ENCODE peak calls at places on chromosomes 3 and 15, in nine cellular contexts. One of them, this sample, is unnamed.

GRCh38 chr15:88658972-88659931 is 20.4 kb downstream of the ISG20 start:
- DNase-seq in ureter: no peak
- DNase-seq in NB4: no peak
- DNase-seq in stimulated activated CD8-positive, alpha-beta memory T cell treated with anti-CD3 and anti-CD28 coated beads, Interleukin-2, amount 100 ng/mL, for 1 hour: no peak
- DNase-seq in tibial nerve: no peak
- DNase-seq in WERI-Rb-1: no peak
- DNase-seq in fibroblast of the aortic adventitia: peak; percentile 73
- DNase-seq in GDM1: no peak
- DNase-seq in occipital lobe: peak; percentile 16
- DNase-seq in this sample: no peak

GRCh38 chr15:61700803-61701202 is 359.4 kb downstream of the VPS13C start:
- DNase-seq in ureter: no peak
- DNase-seq in NB4: no peak
- DNase-seq in stimulated activated CD8-positive, alpha-beta memory T cell treated with anti-CD3 and anti-CD28 coated beads, Interleukin-2, amount 100 ng/mL, for 1 hour: no peak
- DNase-seq in tibial nerve: no peak
- DNase-seq in WERI-Rb-1: no peak
- DNase-seq in fibroblast of the aortic adventitia: no peak
- DNase-seq in GDM1: no peak
- DNase-seq in occipital lobe: no peak
- DNase-seq in this sample: no peak

GRCh38 chr15:69146724-69147435 is 13.6 kb upstream of the GLCE start:
- DNase-seq in ureter: no peak
- DNase-seq in NB4: no peak
- DNase-seq in stimulated activated CD8-positive, alpha-beta memory T cell treated with anti-CD3 and anti-CD28 coated beads, Interleukin-2, amount 100 ng/mL, for 1 hour: no peak
- DNase-seq in tibial nerve: no peak
- DNase-seq in WERI-Rb-1: no peak
- DNase-seq in fibroblast of the aortic adventitia: no peak
- DNase-seq in GDM1: no peak
- DNase-seq in occipital lobe: no peak
- DNase-seq in this sample: no peak

GRCh38 chr3:172276103-172276502 is 172.2 kb downstream of the GHSR start:
- DNase-seq in ureter: no peak
- DNase-seq in NB4: no peak
- DNase-seq in stimulated activated CD8-positive, alpha-beta memory T cell treated with anti-CD3 and anti-CD28 coated beads, Interleukin-2, amount 100 ng/mL, for 1 hour: no peak
- DNase-seq in tibial nerve: no peak
- DNase-seq in WERI-Rb-1: no peak
- DNase-seq in fibroblast of the aortic adventitia: no peak
- DNase-seq in GDM1: no peak
- DNase-seq in occipital lobe: no peak
- DNase-seq in this sample: no peak

GRCh38 chr3:57446318-57446841 is 97.8 kb downstream of the DNAH12 start:
- DNase-seq in ureter: no peak
- DNase-seq in NB4: no peak
- DNase-seq in stimulated activated CD8-positive, alpha-beta memory T cell treated with anti-CD3 and anti-CD28 coated beads, Interleukin-2, amount 100 ng/mL, for 1 hour: no peak
- DNase-seq in tibial nerve: no peak
- DNase-seq in WERI-Rb-1: no peak
- DNase-seq in fibroblast of the aortic adventitia: peak; percentile 79
- DNase-seq in GDM1: no peak
- DNase-seq in occipital lobe: no peak
- DNase-seq in this sample: no peak

GRCh38 chr15:70753101-70753829 is 10.1 kb downstream of the UACA start:
- DNase-seq in ureter: no peak
- DNase-seq in NB4: no peak
- DNase-seq in stimulated activated CD8-positive, alpha-beta memory T cell treated with anti-CD3 and anti-CD28 coated beads, Interleukin-2, amount 100 ng/mL, for 1 hour: no peak
- DNase-seq in tibial nerve: no peak
- DNase-seq in WERI-Rb-1: no peak
- DNase-seq in fibroblast of the aortic adventitia: peak; percentile 67
- DNase-seq in GDM1: no peak
- DNase-seq in occipital lobe: no peak
- DNase-seq in this sample: no peak

GRCh38 chr15:92619380-92620101 is 36.0 kb downstream of the FAM174B start:
- DNase-seq in ureter: no peak
- DNase-seq in NB4: no peak
- DNase-seq in stimulated activated CD8-positive, alpha-beta memory T cell treated with anti-CD3 and anti-CD28 coated beads, Interleukin-2, amount 100 ng/mL, for 1 hour: no peak
- DNase-seq in tibial nerve: peak; percentile 21
- DNase-seq in WERI-Rb-1: no peak
- DNase-seq in fibroblast of the aortic adventitia: peak; percentile 62
- DNase-seq in GDM1: no peak
- DNase-seq in occipital lobe: no peak
- DNase-seq in this sample: no peak

GRCh38 chr3:195559723-195560409 is 16.7 kb upstream of the PPP1R2 start:
- DNase-seq in ureter: no peak
- DNase-seq in NB4: no peak
- DNase-seq in stimulated activated CD8-positive, alpha-beta memory T cell treated with anti-CD3 and anti-CD28 coated beads, Interleukin-2, amount 100 ng/mL, for 1 hour: no peak
- DNase-seq in tibial nerve: no peak
- DNase-seq in WERI-Rb-1: no peak
- DNase-seq in fibroblast of the aortic adventitia: no peak
- DNase-seq in GDM1: no peak
- DNase-seq in occipital lobe: no peak
- DNase-seq in this sample: no peak

GRCh38 chr3:54046677-54047214 is 75.6 kb upstream of the CACNA2D3 start:
- DNase-seq in ureter: no peak
- DNase-seq in NB4: no peak
- DNase-seq in stimulated activated CD8-positive, alpha-beta memory T cell treated with anti-CD3 and anti-CD28 coated beads, Interleukin-2, amount 100 ng/mL, for 1 hour: no peak
- DNase-seq in tibial nerve: no peak
- DNase-seq in WERI-Rb-1: no peak
- DNase-seq in fibroblast of the aortic adventitia: peak; percentile 37
- DNase-seq in GDM1: no peak
- DNase-seq in occipital lobe: peak; percentile 5
- DNase-seq in this sample: no peak

GRCh38 chr3:41224120-41224806 is 25.0 kb downstream of the CTNNB1 start:
- DNase-seq in ureter: no peak
- DNase-seq in NB4: no peak
- DNase-seq in stimulated activated CD8-positive, alpha-beta memory T cell treated with anti-CD3 and anti-CD28 coated beads, Interleukin-2, amount 100 ng/mL, for 1 hour: no peak
- DNase-seq in tibial nerve: peak; percentile 40
- DNase-seq in WERI-Rb-1: no peak
- DNase-seq in fibroblast of the aortic adventitia: peak; percentile 97
- DNase-seq in GDM1: no peak
- DNase-seq in occipital lobe: no peak
- DNase-seq in this sample: no peak

GRCh38 chr3:52820741-52821140 is 9.7 kb downstream of the ITIH4 start:
- DNase-seq in ureter: no peak
- DNase-seq in NB4: peak; percentile 46
- DNase-seq in stimulated activated CD8-positive, alpha-beta memory T cell treated with anti-CD3 and anti-CD28 coated beads, Interleukin-2, amount 100 ng/mL, for 1 hour: no peak
- DNase-seq in tibial nerve: no peak
- DNase-seq in WERI-Rb-1: peak; percentile 66
- DNase-seq in fibroblast of the aortic adventitia: no peak
- DNase-seq in GDM1: no peak
- DNase-seq in occipital lobe: no peak
- DNase-seq in this sample: peak; percentile 77

GRCh38 chr15:80662756-80663553 is 32.2 kb upstream of the ABHD17C start:
- DNase-seq in ureter: no peak
- DNase-seq in NB4: no peak
- DNase-seq in stimulated activated CD8-positive, alpha-beta memory T cell treated with anti-CD3 and anti-CD28 coated beads, Interleukin-2, amount 100 ng/mL, for 1 hour: no peak
- DNase-seq in tibial nerve: no peak
- DNase-seq in WERI-Rb-1: no peak
- DNase-seq in fibroblast of the aortic adventitia: no peak
- DNase-seq in GDM1: no peak
- DNase-seq in occipital lobe: no peak
- DNase-seq in this sample: no peak

GRCh38 chr3:45677045-45677436 is 12.2 kb upstream of the SACM1L start:
- DNase-seq in ureter: no peak
- DNase-seq in NB4: peak; percentile 92
- DNase-seq in stimulated activated CD8-positive, alpha-beta memory T cell treated with anti-CD3 and anti-CD28 coated beads, Interleukin-2, amount 100 ng/mL, for 1 hour: peak; percentile 35
- DNase-seq in tibial nerve: peak; percentile 65
- DNase-seq in WERI-Rb-1: no peak
- DNase-seq in fibroblast of the aortic adventitia: peak; percentile 51
- DNase-seq in GDM1: peak; percentile 36
- DNase-seq in occipital lobe: no peak
- DNase-seq in this sample: no peak

GRCh38 chr3:128317101-128317697 is 149.5 kb downstream of the DNAJB8 start:
- DNase-seq in ureter: peak; percentile 37
- DNase-seq in NB4: no peak
- DNase-seq in stimulated activated CD8-positive, alpha-beta memory T cell treated with anti-CD3 and anti-CD28 coated beads, Interleukin-2, amount 100 ng/mL, for 1 hour: no peak
- DNase-seq in tibial nerve: no peak
- DNase-seq in WERI-Rb-1: no peak
- DNase-seq in fibroblast of the aortic adventitia: no peak
- DNase-seq in GDM1: no peak
- DNase-seq in occipital lobe: no peak
- DNase-seq in this sample: no peak

GRCh38 chr3:148329481-148330220 is 368.1 kb upstream of the AGTR1 start:
- DNase-seq in ureter: no peak
- DNase-seq in NB4: no peak
- DNase-seq in stimulated activated CD8-positive, alpha-beta memory T cell treated with anti-CD3 and anti-CD28 coated beads, Interleukin-2, amount 100 ng/mL, for 1 hour: no peak
- DNase-seq in tibial nerve: no peak
- DNase-seq in WERI-Rb-1: no peak
- DNase-seq in fibroblast of the aortic adventitia: peak; percentile 41
- DNase-seq in GDM1: no peak
- DNase-seq in occipital lobe: no peak
- DNase-seq in this sample: no peak

GRCh38 chr15:41512512-41513281 is 930 bp downstream of the LTK start:
- DNase-seq in ureter: no peak
- DNase-seq in NB4: peak; percentile 85
- DNase-seq in stimulated activated CD8-positive, alpha-beta memory T cell treated with anti-CD3 and anti-CD28 coated beads, Interleukin-2, amount 100 ng/mL, for 1 hour: no peak
- DNase-seq in tibial nerve: no peak
- DNase-seq in WERI-Rb-1: peak; percentile 24
- DNase-seq in fibroblast of the aortic adventitia: no peak
- DNase-seq in GDM1: no peak
- DNase-seq in occipital lobe: no peak
- DNase-seq in this sample: no peak

GRCh38 chr15:78617131-78617915 is 3.5 kb downstream of the CHRNA3 start:
- DNase-seq in ureter: no peak
- DNase-seq in NB4: no peak
- DNase-seq in stimulated activated CD8-positive, alpha-beta memory T cell treated with anti-CD3 and anti-CD28 coated beads, Interleukin-2, amount 100 ng/mL, for 1 hour: no peak
- DNase-seq in tibial nerve: no peak
- DNase-seq in WERI-Rb-1: no peak
- DNase-seq in fibroblast of the aortic adventitia: no peak
- DNase-seq in GDM1: no peak
- DNase-seq in occipital lobe: no peak
- DNase-seq in this sample: peak; percentile 23

GRCh38 chr15:94164202-94164807 is 67.1 kb upstream of the MCTP2 start:
- DNase-seq in ureter: peak; percentile 55
- DNase-seq in NB4: peak; percentile 80
- DNase-seq in stimulated activated CD8-positive, alpha-beta memory T cell treated with anti-CD3 and anti-CD28 coated beads, Interleukin-2, amount 100 ng/mL, for 1 hour: peak; percentile 11
- DNase-seq in tibial nerve: peak; percentile 43
- DNase-seq in WERI-Rb-1: peak; percentile 11
- DNase-seq in fibroblast of the aortic adventitia: peak; percentile 43
- DNase-seq in GDM1: peak; percentile 26
- DNase-seq in occipital lobe: no peak
- DNase-seq in this sample: no peak

GRCh38 chr3:155745795-155746550 is 1.1 kb upstream of the PLCH1 start:
- DNase-seq in ureter: no peak
- DNase-seq in NB4: peak; percentile 4
- DNase-seq in stimulated activated CD8-positive, alpha-beta memory T cell treated with anti-CD3 and anti-CD28 coated beads, Interleukin-2, amount 100 ng/mL, for 1 hour: no peak
- DNase-seq in tibial nerve: no peak
- DNase-seq in WERI-Rb-1: peak; percentile 62
- DNase-seq in fibroblast of the aortic adventitia: no peak
- DNase-seq in GDM1: no peak
- DNase-seq in occipital lobe: peak; percentile 21
- DNase-seq in this sample: peak; percentile 75

GRCh38 chr15:56337084-56337725 is 28.0 kb upstream of the TEX9 start:
- DNase-seq in ureter: no peak
- DNase-seq in NB4: no peak
- DNase-seq in stimulated activated CD8-positive, alpha-beta memory T cell treated with anti-CD3 and anti-CD28 coated beads, Interleukin-2, amount 100 ng/mL, for 1 hour: no peak
- DNase-seq in tibial nerve: no peak
- DNase-seq in WERI-Rb-1: peak; percentile 18
- DNase-seq in fibroblast of the aortic adventitia: no peak
- DNase-seq in GDM1: no peak
- DNase-seq in occipital lobe: no peak
- DNase-seq in this sample: peak; percentile 26

GRCh38 chr15:27714675-27715074 is 384.4 kb downstream of the OCA2 start:
- DNase-seq in ureter: no peak
- DNase-seq in NB4: no peak
- DNase-seq in stimulated activated CD8-positive, alpha-beta memory T cell treated with anti-CD3 and anti-CD28 coated beads, Interleukin-2, amount 100 ng/mL, for 1 hour: no peak
- DNase-seq in tibial nerve: no peak
- DNase-seq in WERI-Rb-1: no peak
- DNase-seq in fibroblast of the aortic adventitia: no peak
- DNase-seq in GDM1: no peak
- DNase-seq in occipital lobe: no peak
- DNase-seq in this sample: no peak

GRCh38 chr3:43537206-43537605 is 84.6 kb downstream of the ANO10 start:
- DNase-seq in ureter: no peak
- DNase-seq in NB4: no peak
- DNase-seq in stimulated activated CD8-positive, alpha-beta memory T cell treated with anti-CD3 and anti-CD28 coated beads, Interleukin-2, amount 100 ng/mL, for 1 hour: no peak
- DNase-seq in tibial nerve: no peak
- DNase-seq in WERI-Rb-1: peak; percentile 12
- DNase-seq in fibroblast of the aortic adventitia: no peak
- DNase-seq in GDM1: no peak
- DNase-seq in occipital lobe: no peak
- DNase-seq in this sample: peak; percentile 33

GRCh38 chr15:29377141-29377540 is 107.5 kb upstream of the NSMCE3 start:
- DNase-seq in ureter: no peak
- DNase-seq in NB4: no peak
- DNase-seq in stimulated activated CD8-positive, alpha-beta memory T cell treated with anti-CD3 and anti-CD28 coated beads, Interleukin-2, amount 100 ng/mL, for 1 hour: no peak
- DNase-seq in tibial nerve: no peak
- DNase-seq in WERI-Rb-1: no peak
- DNase-seq in fibroblast of the aortic adventitia: no peak
- DNase-seq in GDM1: no peak
- DNase-seq in occipital lobe: no peak
- DNase-seq in this sample: no peak

GRCh38 chr3:25481402-25481801 is 53.3 kb downstream of the RARB start:
- DNase-seq in ureter: no peak
- DNase-seq in NB4: no peak
- DNase-seq in stimulated activated CD8-positive, alpha-beta memory T cell treated with anti-CD3 and anti-CD28 coated beads, Interleukin-2, amount 100 ng/mL, for 1 hour: no peak
- DNase-seq in tibial nerve: no peak
- DNase-seq in WERI-Rb-1: no peak
- DNase-seq in fibroblast of the aortic adventitia: no peak
- DNase-seq in GDM1: no peak
- DNase-seq in occipital lobe: no peak
- DNase-seq in this sample: no peak

GRCh38 chr3:167913218-167913902 is 177.8 kb downstream of the SERPINI1 start:
- DNase-seq in ureter: no peak
- DNase-seq in NB4: peak; percentile 14
- DNase-seq in stimulated activated CD8-positive, alpha-beta memory T cell treated with anti-CD3 and anti-CD28 coated beads, Interleukin-2, amount 100 ng/mL, for 1 hour: no peak
- DNase-seq in tibial nerve: peak; percentile 6
- DNase-seq in WERI-Rb-1: peak; percentile 30
- DNase-seq in fibroblast of the aortic adventitia: peak; percentile 43
- DNase-seq in GDM1: no peak
- DNase-seq in occipital lobe: no peak
- DNase-seq in this sample: peak; percentile 33

GRCh38 chr3:64863811-64864210 is 176.0 kb upstream of the ADAMTS9 start:
- DNase-seq in ureter: no peak
- DNase-seq in NB4: no peak
- DNase-seq in stimulated activated CD8-positive, alpha-beta memory T cell treated with anti-CD3 and anti-CD28 coated beads, Interleukin-2, amount 100 ng/mL, for 1 hour: no peak
- DNase-seq in tibial nerve: no peak
- DNase-seq in WERI-Rb-1: no peak
- DNase-seq in fibroblast of the aortic adventitia: no peak
- DNase-seq in GDM1: no peak
- DNase-seq in occipital lobe: no peak
- DNase-seq in this sample: no peak

GRCh38 chr3:69084668-69085542 is at the start of gene ARL6IP5:
- DNase-seq in ureter: peak; percentile 96
- DNase-seq in NB4: peak; percentile 97
- DNase-seq in stimulated activated CD8-positive, alpha-beta memory T cell treated with anti-CD3 and anti-CD28 coated beads, Interleukin-2, amount 100 ng/mL, for 1 hour: peak; percentile 81
- DNase-seq in tibial nerve: peak; percentile 92
- DNase-seq in WERI-Rb-1: peak; percentile 91
- DNase-seq in fibroblast of the aortic adventitia: peak; percentile 95
- DNase-seq in GDM1: peak; percentile 92
- DNase-seq in occipital lobe: peak; percentile 93
- DNase-seq in this sample: peak; percentile 84

GRCh38 chr15:96324192-96324895 is 6.2 kb upstream of the NR2F2 start:
- DNase-seq in ureter: no peak
- DNase-seq in NB4: no peak
- DNase-seq in stimulated activated CD8-positive, alpha-beta memory T cell treated with anti-CD3 and anti-CD28 coated beads, Interleukin-2, amount 100 ng/mL, for 1 hour: no peak
- DNase-seq in tibial nerve: peak; percentile 71
- DNase-seq in WERI-Rb-1: no peak
- DNase-seq in fibroblast of the aortic adventitia: no peak
- DNase-seq in GDM1: no peak
- DNase-seq in occipital lobe: no peak
- DNase-seq in this sample: no peak

GRCh38 chr3:17894434-17895060 is 152.1 kb upstream of the TBC1D5 start:
- DNase-seq in ureter: no peak
- DNase-seq in NB4: peak; percentile 91
- DNase-seq in stimulated activated CD8-positive, alpha-beta memory T cell treated with anti-CD3 and anti-CD28 coated beads, Interleukin-2, amount 100 ng/mL, for 1 hour: peak; percentile 10
- DNase-seq in tibial nerve: no peak
- DNase-seq in WERI-Rb-1: peak; percentile 66
- DNase-seq in fibroblast of the aortic adventitia: peak; percentile 78
- DNase-seq in GDM1: peak; percentile 69
- DNase-seq in occipital lobe: no peak
- DNase-seq in this sample: no peak

GRCh38 chr3:72891053-72891855 is 3.4 kb downstream of the GXYLT2 start:
- DNase-seq in ureter: no peak
- DNase-seq in NB4: no peak
- DNase-seq in stimulated activated CD8-positive, alpha-beta memory T cell treated with anti-CD3 and anti-CD28 coated beads, Interleukin-2, amount 100 ng/mL, for 1 hour: no peak
- DNase-seq in tibial nerve: peak; percentile 49
- DNase-seq in WERI-Rb-1: peak; percentile 43
- DNase-seq in fibroblast of the aortic adventitia: peak; percentile 100
- DNase-seq in GDM1: no peak
- DNase-seq in occipital lobe: no peak
- DNase-seq in this sample: no peak